ENCODE peak calls at places on chromosome 7, in eight cellular contexts. F, L, K, U, H, W, O and Z are unnamed samples.

GRCh38 chr7:19080076-19080475 is 37.4 kb downstream of the TWIST1 start:
- DNase-seq in F (no peak), L (no peak), K (no peak), U (no peak), H (no peak), W (no peak), O (no peak), Z (no peak)

GRCh38 chr7:67377939-67378862 is 381.6 kb downstream of the TYW1 start:
- DNase-seq in F (peak), L (peak), K (peak), U (peak), H (peak), W (peak), O (peak), Z (peak)

GRCh38 chr7:102289051-102289450 is 2.4 kb downstream of the SH2B2 start:
- DNase-seq in F (no peak), L (no peak), K (no peak), U (no peak), H (no peak), W (no peak), O (no peak), Z (no peak)

GRCh38 chr7:100515072-100515532 is 23.9 kb upstream of the AGFG2 start:
- DNase-seq in F (no peak), L (no peak), K (peak), U (peak), H (no peak), W (no peak), O (no peak), Z (no peak)

GRCh38 chr7:158497627-158498026 is 90.0 kb downstream of the PTPRN2 start:
- DNase-seq in F (no peak), L (no peak), K (no peak), U (no peak), H (no peak), W (no peak), O (no peak), Z (no peak)

GRCh38 chr7:74305987-74306736 is 17.0 kb downstream of the CLIP2 start:
- DNase-seq in F (no peak), L (no peak), K (no peak), U (no peak), H (no peak), W (no peak), O (no peak), Z (no peak)

GRCh38 chr7:29274156-29275017 is 79.8 kb downstream of the CHN2 start:
- DNase-seq in F (no peak), L (no peak), K (peak), U (peak), H (no peak), W (no peak), O (no peak), Z (no peak)

GRCh38 chr7:96718107-96719003 is 8.7 kb upstream of the SEM1 start:
- DNase-seq in F (no peak), L (no peak), K (no peak), U (no peak), H (no peak), W (no peak), O (no peak), Z (no peak)

GRCh38 chr7:91657386-91658120 is 222.9 kb downstream of the MTERF1 start:
- DNase-seq in F (no peak), L (peak), K (peak), U (peak), H (no peak), W (no peak), O (no peak), Z (no peak)

GRCh38 chr7:127484954-127485353 is 92.4 kb upstream of the ZNF800 start:
- DNase-seq in F (no peak), L (no peak), K (no peak), U (no peak), H (no peak), W (no peak), O (no peak), Z (no peak)

GRCh38 chr7:90246184-90246583 is 1.2 kb downstream of the CFAP69 start:
- DNase-seq in F (no peak), L (no peak), K (no peak), U (peak), H (peak), W (no peak), O (no peak), Z (no peak)

GRCh38 chr7:727806-728460 is 852 bp upstream of the PRKAR1B start:
- DNase-seq in F (no peak), L (peak), K (peak), U (peak), H (no peak), W (no peak), O (no peak), Z (no peak)

GRCh38 chr7:134327896-134328295 is 11.2 kb upstream of the SLC35B4 start:
- DNase-seq in F (peak), L (peak), K (peak), U (peak), H (peak), W (peak), O (no peak), Z (peak)

GRCh38 chr7:40306596-40306995 is 171.8 kb downstream of the SUGCT start:
- DNase-seq in F (no peak), L (no peak), K (no peak), U (peak), H (no peak), W (no peak), O (no peak), Z (no peak)

GRCh38 chr7:31764457-31764856 is 77.4 kb downstream of the PPP1R17 start:
- DNase-seq in F (no peak), L (no peak), K (no peak), U (no peak), H (no peak), W (no peak), O (no peak), Z (no peak)

GRCh38 chr7:149787428-149788299 is 14.3 kb upstream of the ZNF467 start:
- DNase-seq in F (no peak), L (no peak), K (peak), U (no peak), H (no peak), W (no peak), O (no peak), Z (no peak)

GRCh38 chr7:155412416-155413253 is 45.3 kb upstream of the EN2 start:
- DNase-seq in F (peak), L (peak), K (peak), U (peak), H (peak), W (peak), O (peak), Z (no peak)

GRCh38 chr7:42237891-42238531 is 1.0 kb upstream of the GLI3 start:
- DNase-seq in F (peak), L (no peak), K (peak), U (peak), H (peak), W (no peak), O (no peak), Z (no peak)

GRCh38 chr7:6228363-6228762 is 44.1 kb downstream of the CYTH3 start:
- DNase-seq in F (no peak), L (no peak), K (no peak), U (peak), H (no peak), W (no peak), O (no peak), Z (no peak)

GRCh38 chr7:112202819-112203218 is 3.4 kb downstream of the DOCK4 start:
- DNase-seq in F (peak), L (no peak), K (no peak), U (no peak), H (no peak), W (no peak), O (peak), Z (peak)

GRCh38 chr7:107224858-107225257 is 56.1 kb downstream of the HBP1 start:
- DNase-seq in F (no peak), L (no peak), K (no peak), U (no peak), H (no peak), W (no peak), O (no peak), Z (no peak)

GRCh38 chr7:74454948-74455804 is 1.5 kb downstream of the GTF2IRD1 start:
- DNase-seq in F (peak), L (no peak), K (peak), U (no peak), H (no peak), W (no peak), O (peak), Z (no peak)

GRCh38 chr7:140607441-140607989 is 33.1 kb downstream of the DENND2A start:
- DNase-seq in F (peak), L (no peak), K (no peak), U (no peak), H (no peak), W (no peak), O (no peak), Z (no peak)

GRCh38 chr7:25698709-25699108 is 453.3 kb upstream of the NFE2L3 start:
- DNase-seq in F (no peak), L (no peak), K (no peak), U (no peak), H (no peak), W (no peak), O (no peak), Z (no peak)